ENCODE peak calls at places on chromosomes 2 and 18, in four cellular contexts. A is choroid plexus epithelial cell, T is GM20000, L is foreskin fibroblast. M is an unnamed sample.

GRCh38 chr2:37656512-37657423 is 14.7 kb downstream of the CDC42EP3 start:
- DNase-seq in A (no peak), T (no peak), L (no peak), M (peak; percentile 45)

GRCh38 chr18:62928316-62928715 is 213.0 kb downstream of the PHLPP1 start:
- DNase-seq in A (peak; percentile 65), T (no peak), L (peak; percentile 59), M (no peak)

GRCh38 chr2:232505805-232506360 is 14.3 kb upstream of the PRSS56 start:
- DNase-seq in A (no peak), T (no peak), L (no peak), M (no peak)

GRCh38 chr2:200968162-200968561 is 4.7 kb upstream of the ORC2 start:
- DNase-seq in A (no peak), T (no peak), L (no peak), M (no peak)

GRCh38 chr2:111710613-111711012 is 173.4 kb downstream of the ANAPC1 start:
- DNase-seq in A (no peak), T (no peak), L (no peak), M (no peak)

GRCh38 chr2:12721571-12722444 is 5.1 kb downstream of the TRIB2 start:
- DNase-seq in A (peak; percentile 60), T (no peak), L (no peak), M (peak; percentile 33)

GRCh38 chr2:41968182-41968578 is 79.6 kb upstream of the PKDCC start:
- DNase-seq in A (no peak), T (no peak), L (no peak), M (no peak)

GRCh38 chr18:37270046-37270665 is 295.4 kb downstream of the CELF4 start:
- DNase-seq in A (peak; percentile 65), T (peak; percentile 55), L (peak; percentile 33), M (peak; percentile 59)

GRCh38 chr18:69947361-69948106 is at the start of gene CD226:
- DNase-seq in A (no peak), T (no peak), L (no peak), M (peak; percentile 70)

GRCh38 chr2:66673286-66673685 is 238.4 kb downstream of the MEIS1 start:
- DNase-seq in A (no peak), T (no peak), L (no peak), M (no peak)

GRCh38 chr2:61713457-61713856 is 140.4 kb downstream of the FAM161A start:
- DNase-seq in A (no peak), T (no peak), L (no peak), M (no peak)

GRCh38 chr2:233801357-233802131 is 23.4 kb downstream of the MROH2A start:
- DNase-seq in A (peak; percentile 11), T (no peak), L (no peak), M (peak; percentile 69)

GRCh38 chr2:13002536-13002935 is 285.8 kb downstream of the TRIB2 start:
- DNase-seq in A (no peak), T (no peak), L (no peak), M (no peak)

GRCh38 chr2:18630101-18630500 is 40.7 kb upstream of the NT5C1B start:
- DNase-seq in A (peak; percentile 69), T (no peak), L (peak; percentile 56), M (no peak)

GRCh38 chr2:222313816-222314215 is 15.0 kb upstream of the PAX3 start:
- DNase-seq in A (no peak), T (no peak), L (no peak), M (no peak)

GRCh38 chr18:46407471-46408166 is 249.4 kb downstream of the LOXHD1 start:
- DNase-seq in A (peak; percentile 70), T (no peak), L (no peak), M (peak; percentile 26)

GRCh38 chr18:57352271-57352701 is at the start of gene ST8SIA3:
- DNase-seq in A (no peak), T (no peak), L (no peak), M (no peak)

GRCh38 chr2:110101280-110101844 is 14.3 kb downstream of the MALL start:
- DNase-seq in A (peak; percentile 98), T (no peak), L (peak; percentile 100), M (peak; percentile 10)

GRCh38 chr2:42359894-42360483 is 1.0 kb downstream of the COX7A2L start:
- DNase-seq in A (peak; percentile 75), T (no peak), L (peak; percentile 40), M (peak; percentile 40)

GRCh38 chr2:60551241-60552095 is 2.0 kb downstream of the BCL11A start:
- DNase-seq in A (peak; percentile 40), T (peak; percentile 29), L (no peak), M (peak; percentile 23)
- TF ChIP-seq CTCF in A (no peak), T (no peak), L (no peak), M (no peak)

GRCh38 chr2:71992036-71992435 is 155.6 kb downstream of the CYP26B1 start:
- DNase-seq in A (no peak), T (no peak), L (no peak), M (no peak)

GRCh38 chr2:71991397-71991796 is 156.3 kb downstream of the CYP26B1 start:
- DNase-seq in A (no peak), T (no peak), L (no peak), M (no peak)

GRCh38 chr2:71990826-71991225 is 156.8 kb downstream of the CYP26B1 start:
- DNase-seq in A (no peak), T (no peak), L (no peak), M (no peak)

GRCh38 chr2:71997843-71998242 is 149.8 kb downstream of the CYP26B1 start:
- DNase-seq in A (no peak), T (no peak), L (no peak), M (no peak)

DNA sequence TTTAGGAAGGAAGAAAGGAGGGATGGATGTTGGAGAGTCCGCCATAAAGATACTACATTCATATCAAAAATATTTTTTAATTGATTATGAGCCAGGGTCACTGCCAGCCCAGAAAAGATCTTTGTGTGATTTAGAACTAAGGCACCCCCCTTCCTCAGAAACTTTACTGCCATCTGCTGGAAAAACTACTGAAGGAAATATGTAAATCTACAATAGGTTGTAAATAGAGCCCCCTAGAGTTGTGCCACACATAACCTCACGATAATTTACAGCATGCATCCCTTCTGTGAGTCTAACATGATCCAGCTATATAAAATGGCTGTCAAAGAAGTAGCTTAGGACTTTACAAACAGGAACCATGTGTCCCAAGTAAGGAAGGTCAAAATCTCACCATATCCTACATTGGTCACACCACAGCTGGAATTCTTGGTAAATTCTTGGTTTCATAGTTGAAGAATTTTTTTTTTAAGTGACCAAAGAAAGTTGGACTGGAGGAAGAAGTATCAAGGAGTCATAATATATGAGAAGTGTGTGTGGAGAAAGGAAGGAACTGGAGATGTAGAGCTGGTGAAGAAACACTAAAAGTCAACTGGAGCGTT is 152.5 kb downstream of the CYP26B1 start:
- DNase-seq in A (peak; percentile 52), T (no peak), L (no peak), M (no peak)
- TF ChIP-seq CTCF in A (peak; percentile 60), T (no peak), L (peak; percentile 62), M (no peak)

DNA sequence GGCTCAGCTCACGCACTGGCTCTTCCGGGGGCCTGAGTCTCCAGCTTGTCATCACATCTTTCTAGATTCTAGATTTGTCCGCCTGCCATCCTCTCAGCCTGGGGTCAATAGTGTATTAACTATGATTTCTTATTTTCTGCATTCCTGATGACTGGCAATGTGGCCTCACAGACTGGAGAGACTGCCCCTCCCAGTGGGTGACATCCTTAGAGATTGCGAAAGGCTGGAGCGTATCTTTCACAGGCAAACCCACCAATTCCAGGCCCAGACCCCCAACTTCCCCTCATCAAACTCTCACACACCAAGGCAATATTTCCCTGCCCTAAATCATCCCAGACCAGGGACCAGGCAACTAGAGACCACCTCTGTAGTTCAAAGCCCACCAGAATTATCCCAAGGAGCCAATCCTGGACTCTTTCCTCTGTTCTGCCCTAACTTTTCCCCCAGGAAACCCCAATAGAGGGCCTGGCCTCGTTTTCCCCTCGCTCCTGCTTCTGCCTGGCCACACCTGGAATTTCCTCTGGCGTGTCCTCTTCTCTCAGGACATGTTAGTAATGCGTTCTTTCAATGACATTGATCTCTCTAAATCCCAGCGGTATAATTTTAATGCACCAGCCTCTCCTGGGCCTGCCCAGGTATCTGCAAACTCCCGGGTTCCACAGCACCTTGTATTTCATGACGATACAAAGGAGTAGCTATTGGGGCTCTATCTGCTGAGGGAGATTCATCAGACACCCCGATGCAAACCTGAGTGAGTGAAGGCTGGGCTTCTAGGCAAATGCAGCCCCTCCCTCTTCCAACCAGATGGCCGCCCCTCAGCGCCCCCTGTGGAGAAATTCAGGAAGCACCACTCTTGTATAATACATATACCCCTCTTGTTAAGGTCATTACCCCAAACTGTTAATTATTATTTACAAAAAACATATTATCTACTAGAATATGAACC is 2.4 kb upstream of the KCNF1 start:
- DNase-seq in A (peak; percentile 10), T (no peak), L (no peak), M (peak; percentile 39)
- TF ChIP-seq CTCF in A (peak; percentile 51), T (no peak), L (peak; percentile 36), M (peak; percentile 56)

GRCh38 chr2:189492451-189492850 is 51.2 kb downstream of the WDR75 start:
- DNase-seq in A (peak; percentile 11), T (no peak), L (no peak), M (no peak)
- TF ChIP-seq CTCF in A (no peak), T (no peak), L (no peak), M (no peak)

DNA sequence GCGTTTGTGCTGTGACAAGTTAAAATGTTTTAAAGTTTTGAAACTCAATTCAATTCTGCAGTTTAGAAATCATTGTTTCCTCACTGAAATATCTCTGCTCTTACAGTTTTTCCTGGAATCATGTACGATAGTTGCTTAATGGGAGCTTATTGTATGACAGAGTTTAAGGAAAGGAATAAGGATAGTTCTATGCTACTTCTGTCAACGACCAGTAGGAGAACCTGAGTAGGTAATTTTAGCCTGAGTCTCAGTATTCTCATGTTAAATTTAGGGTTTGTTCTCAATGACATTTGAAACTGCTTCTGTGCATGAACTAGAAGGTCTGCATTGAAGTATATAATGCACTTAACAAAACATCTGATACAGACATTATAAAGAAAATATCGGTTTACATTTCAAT is 361.1 kb downstream of the CPS1 start:
- DNase-seq in A (no peak), T (no peak), L (no peak), M (no peak)
- TF ChIP-seq CTCF in A (no peak), T (no peak), L (no peak), M (no peak)

GRCh38 chr2:228669751-228670150 is 488.3 kb upstream of the SPHKAP start:
- DNase-seq in A (no peak), T (no peak), L (no peak), M (no peak)
- TF ChIP-seq CTCF in A (no peak), T (no peak), L (no peak), M (no peak)

DNA sequence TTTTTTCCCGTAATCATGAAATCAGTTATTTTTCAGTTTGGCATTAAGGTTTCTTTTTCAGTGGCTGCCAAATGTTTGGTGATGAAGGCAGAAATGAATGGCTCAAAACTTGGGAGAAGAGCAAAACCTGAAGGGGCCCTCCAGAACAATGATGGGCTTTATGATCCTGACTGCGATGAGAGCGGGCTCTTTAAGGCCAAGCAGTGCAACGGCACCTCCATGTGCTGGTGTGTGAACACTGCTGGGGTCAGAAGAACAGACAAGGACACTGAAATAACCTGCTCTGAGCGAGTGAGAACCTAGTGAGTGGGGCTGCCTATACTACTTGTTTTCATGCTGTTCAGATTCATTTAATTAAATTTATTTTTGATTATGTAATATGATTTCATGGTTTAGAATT is 29.2 kb upstream of the MSH2 start:
- DNase-seq in A (no peak), T (no peak), L (no peak), M (no peak)
- TF ChIP-seq CTCF in A (no peak), T (no peak), L (no peak), M (no peak)

GRCh38 chr2:226799976-226800940 is 638 bp upstream of the IRS1 start:
- DNase-seq in A (peak; percentile 33), T (no peak), L (no peak), M (peak; percentile 24)
- TF ChIP-seq CTCF in A (no peak), T (peak; percentile 62), L (no peak), M (peak; percentile 52)